ENCODE peak calls at places on chromosomes 7 and 10, in eight cellular contexts. One of them, this sample, is unnamed.
A peak's percentile ranks its signal among the peaks of the same experiment; 100 is the strongest.

GRCh38 chr10:117612113-117612512 is 69.6 kb downstream of the EMX2 start:
- DNase-seq in RWPE1: no peak
- DNase-seq in progenitor cell of endocrine pancreas: no peak
- DNase-seq in MCF 10A: no peak
- DNase-seq in posterior cingulate gyrus: no peak
- DNase-seq in ELR: no peak
- DNase-seq in GM10248: no peak
- DNase-seq in T-helper 17 cell: no peak
- DNase-seq in this sample: no peak

GRCh38 chr7:95478139-95479037 is 7.4 kb upstream of the ASB4 start:
- DNase-seq in RWPE1: no peak
- DNase-seq in progenitor cell of endocrine pancreas: no peak
- DNase-seq in MCF 10A: peak; percentile 16
- DNase-seq in posterior cingulate gyrus: peak; percentile 58
- DNase-seq in ELR: peak; percentile 43
- DNase-seq in GM10248: no peak
- DNase-seq in T-helper 17 cell: no peak
- DNase-seq in this sample: peak; percentile 50

GRCh38 chr7:151992375-151992774 is 33.1 kb upstream of the GALNT11 start:
- DNase-seq in RWPE1: peak; percentile 21
- DNase-seq in progenitor cell of endocrine pancreas: no peak
- DNase-seq in MCF 10A: peak; percentile 48
- DNase-seq in posterior cingulate gyrus: peak; percentile 37
- DNase-seq in ELR: peak; percentile 49
- DNase-seq in GM10248: peak; percentile 43
- DNase-seq in T-helper 17 cell: no peak
- DNase-seq in this sample: peak; percentile 56

GRCh38 chr10:114266521-114266920 is 27.5 kb downstream of the VWA2 start:
- DNase-seq in RWPE1: peak; percentile 86
- DNase-seq in progenitor cell of endocrine pancreas: no peak
- DNase-seq in MCF 10A: peak; percentile 72
- DNase-seq in posterior cingulate gyrus: no peak
- DNase-seq in ELR: no peak
- DNase-seq in GM10248: no peak
- DNase-seq in T-helper 17 cell: no peak
- DNase-seq in this sample: peak; percentile 85

GRCh38 chr7:138243430-138243829 is 167.2 kb downstream of the AKR1D1 start:
- DNase-seq in RWPE1: no peak
- DNase-seq in progenitor cell of endocrine pancreas: peak; percentile 26
- DNase-seq in MCF 10A: no peak
- DNase-seq in posterior cingulate gyrus: no peak
- DNase-seq in ELR: peak; percentile 17
- DNase-seq in GM10248: no peak
- DNase-seq in T-helper 17 cell: no peak
- DNase-seq in this sample: peak; percentile 30

GRCh38 chr10:119653209-119653608 is 2.0 kb downstream of the BAG3 start:
- DNase-seq in RWPE1: no peak
- DNase-seq in progenitor cell of endocrine pancreas: no peak
- DNase-seq in MCF 10A: no peak
- DNase-seq in posterior cingulate gyrus: no peak
- DNase-seq in ELR: no peak
- DNase-seq in GM10248: no peak
- DNase-seq in T-helper 17 cell: no peak
- DNase-seq in this sample: no peak

GRCh38 chr10:5538446-5538845 is 13.7 kb downstream of the CALML3 start:
- DNase-seq in RWPE1: peak; percentile 60
- DNase-seq in progenitor cell of endocrine pancreas: no peak
- DNase-seq in MCF 10A: peak; percentile 72
- DNase-seq in posterior cingulate gyrus: no peak
- DNase-seq in ELR: peak; percentile 74
- DNase-seq in GM10248: no peak
- DNase-seq in T-helper 17 cell: no peak
- DNase-seq in this sample: peak; percentile 82

GRCh38 chr7:44050915-44051560 is 6.5 kb downstream of the DBNL start:
- DNase-seq in RWPE1: no peak
- DNase-seq in progenitor cell of endocrine pancreas: no peak
- DNase-seq in MCF 10A: no peak
- DNase-seq in posterior cingulate gyrus: no peak
- DNase-seq in ELR: no peak
- DNase-seq in GM10248: no peak
- DNase-seq in T-helper 17 cell: no peak
- DNase-seq in this sample: no peak

GRCh38 chr7:19368540-19368939 is 223.3 kb upstream of the FERD3L start:
- DNase-seq in RWPE1: no peak
- DNase-seq in progenitor cell of endocrine pancreas: no peak
- DNase-seq in MCF 10A: no peak
- DNase-seq in posterior cingulate gyrus: no peak
- DNase-seq in ELR: peak; percentile 1
- DNase-seq in GM10248: no peak
- DNase-seq in T-helper 17 cell: no peak
- DNase-seq in this sample: no peak

GRCh38 chr10:79178614-79179403 is 110.0 kb downstream of the ZMIZ1 start:
- DNase-seq in RWPE1: no peak
- DNase-seq in progenitor cell of endocrine pancreas: no peak
- DNase-seq in MCF 10A: no peak
- DNase-seq in posterior cingulate gyrus: peak; percentile 43
- DNase-seq in ELR: peak; percentile 66
- DNase-seq in GM10248: no peak
- DNase-seq in T-helper 17 cell: no peak
- DNase-seq in this sample: no peak

GRCh38 chr10:8242295-8242872 is 187.9 kb downstream of the GATA3 start:
- DNase-seq in RWPE1: no peak
- DNase-seq in progenitor cell of endocrine pancreas: no peak
- DNase-seq in MCF 10A: no peak
- DNase-seq in posterior cingulate gyrus: no peak
- DNase-seq in ELR: no peak
- DNase-seq in GM10248: no peak
- DNase-seq in T-helper 17 cell: no peak
- DNase-seq in this sample: no peak

GRCh38 chr10:100866575-100867098 is 46.1 kb upstream of the SLF2 start:
- DNase-seq in RWPE1: no peak
- DNase-seq in progenitor cell of endocrine pancreas: no peak
- DNase-seq in MCF 10A: no peak
- DNase-seq in posterior cingulate gyrus: no peak
- DNase-seq in ELR: no peak
- DNase-seq in GM10248: no peak
- DNase-seq in T-helper 17 cell: no peak
- DNase-seq in this sample: no peak

GRCh38 chr10:71770789-71771188 is 2.5 kb downstream of the VSIR start:
- DNase-seq in RWPE1: no peak
- DNase-seq in progenitor cell of endocrine pancreas: no peak
- DNase-seq in MCF 10A: no peak
- DNase-seq in posterior cingulate gyrus: no peak
- DNase-seq in ELR: no peak
- DNase-seq in GM10248: no peak
- DNase-seq in T-helper 17 cell: no peak
- DNase-seq in this sample: no peak

GRCh38 chr7:38881015-38881414 is 28.0 kb downstream of the VPS41 start:
- DNase-seq in RWPE1: no peak
- DNase-seq in progenitor cell of endocrine pancreas: no peak
- DNase-seq in MCF 10A: no peak
- DNase-seq in posterior cingulate gyrus: peak; percentile 17
- DNase-seq in ELR: no peak
- DNase-seq in GM10248: no peak
- DNase-seq in T-helper 17 cell: no peak
- DNase-seq in this sample: peak; percentile 3

GRCh38 chr7:116171094-116171493 is 39.2 kb upstream of the TES start:
- DNase-seq in RWPE1: no peak
- DNase-seq in progenitor cell of endocrine pancreas: no peak
- DNase-seq in MCF 10A: no peak
- DNase-seq in posterior cingulate gyrus: no peak
- DNase-seq in ELR: no peak
- DNase-seq in GM10248: no peak
- DNase-seq in T-helper 17 cell: no peak
- DNase-seq in this sample: no peak

GRCh38 chr10:86258488-86258887 is 108.1 kb downstream of the GRID1 start:
- DNase-seq in RWPE1: no peak
- DNase-seq in progenitor cell of endocrine pancreas: no peak
- DNase-seq in MCF 10A: no peak
- DNase-seq in posterior cingulate gyrus: peak; percentile 78
- DNase-seq in ELR: no peak
- DNase-seq in GM10248: no peak
- DNase-seq in T-helper 17 cell: no peak
- DNase-seq in this sample: no peak

GRCh38 chr7:138752568-138753518 is 45.0 kb upstream of the TMEM213 start:
- DNase-seq in RWPE1: no peak
- DNase-seq in progenitor cell of endocrine pancreas: no peak
- DNase-seq in MCF 10A: peak; percentile 78
- DNase-seq in posterior cingulate gyrus: no peak
- DNase-seq in ELR: peak; percentile 14
- DNase-seq in GM10248: no peak
- DNase-seq in T-helper 17 cell: peak; percentile 69
- DNase-seq in this sample: peak; percentile 81

GRCh38 chr10:2908851-2909630 is 158.3 kb upstream of the PFKP start:
- DNase-seq in RWPE1: no peak
- DNase-seq in progenitor cell of endocrine pancreas: no peak
- DNase-seq in MCF 10A: no peak
- DNase-seq in posterior cingulate gyrus: no peak
- DNase-seq in ELR: no peak
- DNase-seq in GM10248: no peak
- DNase-seq in T-helper 17 cell: no peak
- DNase-seq in this sample: no peak

GRCh38 chr7:18013936-18014335 is 13.7 kb downstream of the PRPS1L1 start:
- DNase-seq in RWPE1: no peak
- DNase-seq in progenitor cell of endocrine pancreas: no peak
- DNase-seq in MCF 10A: no peak
- DNase-seq in posterior cingulate gyrus: no peak
- DNase-seq in ELR: peak; percentile 72
- DNase-seq in GM10248: no peak
- DNase-seq in T-helper 17 cell: no peak
- DNase-seq in this sample: peak; percentile 17

GRCh38 chr7:2123360-2123759 is 109.4 kb downstream of the MAD1L1 start:
- DNase-seq in RWPE1: no peak
- DNase-seq in progenitor cell of endocrine pancreas: no peak
- DNase-seq in MCF 10A: no peak
- DNase-seq in posterior cingulate gyrus: no peak
- DNase-seq in ELR: no peak
- DNase-seq in GM10248: no peak
- DNase-seq in T-helper 17 cell: no peak
- DNase-seq in this sample: no peak

GRCh38 chr10:36725581-36726520 is 399.5 kb upstream of the ANKRD30A start:
- DNase-seq in RWPE1: peak; percentile 69
- DNase-seq in progenitor cell of endocrine pancreas: peak; percentile 17
- DNase-seq in MCF 10A: peak; percentile 91
- DNase-seq in posterior cingulate gyrus: peak; percentile 17
- DNase-seq in ELR: peak; percentile 75
- DNase-seq in GM10248: no peak
- DNase-seq in T-helper 17 cell: no peak
- DNase-seq in this sample: peak; percentile 94

GRCh38 chr7:73560035-73560835 is 2.7 kb upstream of the BCL7B start:
- DNase-seq in RWPE1: peak; percentile 47
- DNase-seq in progenitor cell of endocrine pancreas: no peak
- DNase-seq in MCF 10A: peak; percentile 67
- DNase-seq in posterior cingulate gyrus: no peak
- DNase-seq in ELR: peak; percentile 89
- DNase-seq in GM10248: peak; percentile 42
- DNase-seq in T-helper 17 cell: no peak
- DNase-seq in this sample: peak; percentile 77